ENCODE peak calls at places on chromosomes 7 and 10, in five cellular contexts. K is IMR-90, T is hepatocyte, R is fibroblast of lung, P is neural progenitor cell. Y is an unnamed sample.

GRCh38 chr7:151844080-151844827 is 32.7 kb downstream of the PRKAG2 start:
- DNase-seq in K (peak), T (peak), R (peak), P (no peak), Y (peak)

GRCh38 chr7:39429421-39429820 is 136.8 kb upstream of the YAE1 start:
- DNase-seq in K (no peak), T (no peak), R (no peak), P (no peak), Y (no peak)

GRCh38 chr10:21556527-21556926 is 22.5 kb downstream of the MLLT10 start:
- DNase-seq in K (no peak), T (no peak), R (no peak), P (no peak), Y (no peak)

GRCh38 chr7:45239486-45239885 is 81.9 kb downstream of the RAMP3 start:
- DNase-seq in K (peak), T (no peak), R (peak), P (no peak), Y (peak)

GRCh38 chr7:5425507-5426225 is 2.0 kb upstream of the TNRC18 start:
- DNase-seq in K (peak), T (peak), R (peak), P (peak), Y (peak)

GRCh38 chr10:103480521-103480920 is 1.5 kb upstream of the CALHM3 start:
- DNase-seq in K (peak), T (no peak), R (peak), P (no peak), Y (peak)

GRCh38 chr7:24877790-24878311 is 102.1 kb downstream of the OSBPL3 start:
- DNase-seq in K (peak), T (no peak), R (peak), P (no peak), Y (peak)

GRCh38 chr7:80098795-80099194 is 35.8 kb upstream of the GNAI1 start:
- DNase-seq in K (no peak), T (no peak), R (no peak), P (peak), Y (no peak)

GRCh38 chr7:133582766-133583523 is 330.1 kb downstream of the EXOC4 start:
- DNase-seq in K (peak), T (no peak), R (peak), P (no peak), Y (peak)

GRCh38 chr7:157027568-157028527 is 17.4 kb upstream of the MNX1 start:
- DNase-seq in K (no peak), T (no peak), R (no peak), P (no peak), Y (no peak)

GRCh38 chr7:21548491-21548890 is 5.7 kb downstream of the DNAH11 start:
- DNase-seq in K (no peak), T (no peak), R (no peak), P (no peak), Y (no peak)

GRCh38 chr10:1942478-1942877 is 205.2 kb upstream of the ADARB2 start:
- DNase-seq in K (no peak), T (no peak), R (no peak), P (no peak), Y (no peak)

DNA sequence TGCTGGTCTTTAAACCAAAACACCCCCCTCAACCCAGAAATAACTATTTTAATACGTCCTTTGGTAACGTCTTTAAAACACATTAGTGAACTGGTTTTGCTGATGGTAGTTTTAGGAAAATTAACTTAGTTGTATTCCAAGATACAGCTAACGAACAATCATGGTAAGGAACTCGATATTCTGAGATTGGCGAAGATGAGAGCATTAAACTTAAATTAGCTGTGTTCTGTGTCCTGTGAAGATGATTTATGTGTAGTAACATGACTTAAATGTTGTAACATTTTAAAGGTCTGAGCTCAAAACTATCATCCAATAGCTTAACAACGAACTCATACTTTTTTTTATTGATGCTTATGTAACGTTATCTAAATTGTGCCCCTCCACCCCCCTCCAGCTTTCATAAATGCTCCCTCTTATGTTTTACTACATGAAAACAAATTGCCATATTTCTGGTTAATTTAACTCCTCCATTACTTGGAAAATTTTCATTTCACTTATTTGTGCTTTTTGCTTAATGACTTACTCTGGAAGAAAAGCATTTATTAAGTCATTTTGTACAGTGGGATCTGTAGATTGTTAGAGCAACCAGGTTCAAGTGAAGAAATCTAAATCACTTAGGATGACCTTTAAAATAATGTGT is 1.7 kb downstream of the SDK1 start:
- DNase-seq in K (no peak), T (no peak), R (peak), P (no peak), Y (no peak)
- H3K4me3 ChIP-seq in K (peak), T (peak), R (peak), P (peak), Y (no peak)

GRCh38 chr7:111992601-111993000 is 213.6 kb downstream of the DOCK4 start:
- DNase-seq in K (peak), T (no peak), R (peak), P (no peak), Y (peak)

GRCh38 chr7:112001089-112001826 is 204.9 kb downstream of the DOCK4 start:
- DNase-seq in K (peak), T (peak), R (peak), P (no peak), Y (peak)

DNA sequence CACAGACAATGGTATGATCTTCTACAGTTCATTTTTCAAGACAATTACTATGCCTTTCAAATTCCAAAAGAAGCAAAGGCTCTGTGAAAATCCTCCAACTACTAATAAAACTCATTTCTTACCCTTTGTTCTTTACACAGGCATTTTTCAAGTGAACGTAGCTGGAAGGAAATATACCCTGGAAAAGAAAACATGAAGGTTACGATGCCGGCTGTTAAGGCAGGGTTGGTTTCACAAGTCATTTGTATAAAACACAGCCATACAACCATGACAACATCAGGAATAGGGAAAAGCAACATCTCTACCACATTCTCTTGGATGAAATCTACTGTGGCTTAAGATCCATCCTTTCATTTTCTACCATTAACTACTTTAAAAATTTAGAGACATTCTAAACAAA is 207.9 kb downstream of the DOCK4 start:
- DNase-seq in K (no peak), T (no peak), R (peak), P (no peak), Y (no peak)
- H2AFZ ChIP-seq in K (no peak), T (peak), R (peak), P (no peak), Y (no peak)

DNA sequence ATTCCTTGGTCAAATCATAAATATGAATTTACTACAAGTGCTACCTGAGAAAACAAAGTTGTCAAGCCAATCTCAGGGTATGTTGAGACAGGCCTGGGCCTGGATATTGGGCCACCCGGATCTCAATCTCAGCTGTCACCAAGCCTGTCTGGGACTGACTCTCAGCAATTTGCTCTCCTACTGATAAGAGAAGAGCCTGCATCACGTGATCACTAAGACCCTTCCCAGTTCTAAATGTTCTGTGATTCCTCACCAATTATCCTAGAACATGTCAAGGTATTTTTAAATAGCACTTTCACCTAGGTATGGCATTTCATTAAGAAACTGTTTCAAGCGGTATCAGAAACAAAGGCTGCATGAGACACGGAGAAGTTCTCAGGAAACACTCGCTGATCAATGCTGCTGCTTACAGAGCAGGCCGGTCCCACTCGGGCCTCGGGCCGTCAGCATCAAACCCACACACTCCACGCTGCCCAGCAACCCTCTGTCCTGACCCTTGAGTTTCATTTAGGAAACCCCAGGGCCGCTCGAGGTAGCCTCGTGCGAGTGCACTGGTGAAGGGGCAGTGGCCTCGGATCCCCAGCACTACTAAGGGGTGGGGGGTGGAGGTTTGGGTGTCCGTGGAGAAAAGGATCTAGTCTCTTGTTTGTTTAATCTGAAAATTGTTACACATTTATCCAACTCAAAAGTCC is 4.1 kb downstream of the KLF6 start:
- DNase-seq in K (peak), T (no peak), R (peak), P (no peak), Y (peak)
- H3K4me3 ChIP-seq in K (peak), T (peak), R (peak), P (no peak), Y (peak)

GRCh38 chr10:100433253-100434240 is 29.3 kb upstream of the WNT8B start:
- DNase-seq in K (peak), T (peak), R (peak), P (peak), Y (peak)
- H2AFZ ChIP-seq in K (peak), T (no peak), R (no peak), P (no peak), Y (no peak)

GRCh38 chr7:148260605-148261004 is 330.0 kb upstream of the C7orf33 start:
- DNase-seq in K (no peak), T (peak), R (peak), P (no peak), Y (no peak)

GRCh38 chr7:148256433-148256832 is 334.1 kb upstream of the C7orf33 start:
- DNase-seq in K (no peak), T (no peak), R (no peak), P (no peak), Y (no peak)

GRCh38 chr7:148253629-148254028 is 336.9 kb upstream of the C7orf33 start:
- DNase-seq in K (no peak), T (no peak), R (no peak), P (no peak), Y (no peak)

DNA sequence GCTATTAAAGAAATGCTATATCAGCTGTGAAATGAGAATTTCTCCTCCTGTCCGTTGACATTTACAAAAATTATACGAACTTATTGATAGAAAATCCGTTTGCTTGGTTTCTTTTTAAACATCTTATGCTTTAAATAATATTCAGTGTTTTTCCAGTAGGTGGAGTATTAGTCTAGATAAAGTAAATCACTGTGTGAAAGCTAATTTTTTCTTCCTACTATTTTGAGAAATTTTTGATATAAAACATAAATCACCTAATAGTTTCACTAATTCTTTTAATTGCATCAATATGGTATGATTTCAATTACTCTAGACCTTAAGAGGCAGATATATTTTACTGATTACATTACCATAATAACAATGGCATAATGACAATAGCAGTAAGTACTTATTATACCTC is 335.2 kb upstream of the C7orf33 start:
- DNase-seq in K (no peak), T (no peak), R (no peak), P (no peak), Y (peak)
- H3K4me3 ChIP-seq in K (no peak), T (no peak), R (no peak), P (no peak), Y (no peak)

GRCh38 chr10:111990734-111991133 is 192.8 kb downstream of the GPAM start:
- DNase-seq in K (no peak), T (no peak), R (no peak), P (peak), Y (peak)
- H2AFZ ChIP-seq in K (no peak), T (no peak), R (no peak), P (no peak), Y (no peak)